ENCODE peak calls at places on chromosomes 12 and 14, in five cellular contexts. One of them, this sample, is unnamed.

GRCh38 chr14:94598816-94599655 is 13.2 kb upstream of the SERPINA3 start:
- DNase-seq in fibroblast of lung: peak
- DNase-seq in colonic mucosa: peak
- DNase-seq in lower lobe of right lung: no peak
- DNase-seq in right lobe of liver: peak
- DNase-seq in this sample: peak

GRCh38 chr12:11877869-11878780 is 192.6 kb upstream of the BCL2L14 start:
- DNase-seq in fibroblast of lung: peak
- DNase-seq in colonic mucosa: peak
- DNase-seq in lower lobe of right lung: no peak
- DNase-seq in right lobe of liver: no peak
- DNase-seq in this sample: peak

GRCh38 chr14:73452341-73453191 is 5.8 kb downstream of the NUMB start:
- DNase-seq in fibroblast of lung: peak
- DNase-seq in colonic mucosa: no peak
- DNase-seq in lower lobe of right lung: no peak
- DNase-seq in right lobe of liver: no peak
- DNase-seq in this sample: no peak

GRCh38 chr12:100566887-100567637 is 6.4 kb upstream of the GAS2L3 start:
- DNase-seq in fibroblast of lung: peak
- DNase-seq in colonic mucosa: peak
- DNase-seq in lower lobe of right lung: no peak
- DNase-seq in right lobe of liver: no peak
- DNase-seq in this sample: no peak

GRCh38 chr12:132632521-132633228 is 14.1 kb downstream of the P2RX2 start:
- DNase-seq in fibroblast of lung: no peak
- DNase-seq in colonic mucosa: no peak
- DNase-seq in lower lobe of right lung: no peak
- DNase-seq in right lobe of liver: no peak
- DNase-seq in this sample: no peak

GRCh38 chr12:117603316-117604113 is 242.1 kb upstream of the NOS1 start:
- DNase-seq in fibroblast of lung: no peak
- DNase-seq in colonic mucosa: no peak
- DNase-seq in lower lobe of right lung: no peak
- DNase-seq in right lobe of liver: no peak
- DNase-seq in this sample: no peak

GRCh38 chr12:12803186-12803585 is 10.0 kb upstream of the DDX47 start:
- DNase-seq in fibroblast of lung: peak
- DNase-seq in colonic mucosa: peak
- DNase-seq in lower lobe of right lung: peak
- DNase-seq in right lobe of liver: no peak
- DNase-seq in this sample: peak

GRCh38 chr14:65854215-65854614 is 441.7 kb downstream of the FUT8 start:
- DNase-seq in fibroblast of lung: no peak
- DNase-seq in colonic mucosa: no peak
- DNase-seq in lower lobe of right lung: no peak
- DNase-seq in right lobe of liver: no peak
- DNase-seq in this sample: no peak

GRCh38 chr12:15364221-15365170 is 42.2 kb downstream of the PTPRO start:
- DNase-seq in fibroblast of lung: peak
- DNase-seq in colonic mucosa: no peak
- DNase-seq in lower lobe of right lung: no peak
- DNase-seq in right lobe of liver: no peak
- DNase-seq in this sample: no peak

GRCh38 chr14:77467801-77468200 is 9.9 kb downstream of the AHSA1 start:
- DNase-seq in fibroblast of lung: no peak
- DNase-seq in colonic mucosa: no peak
- DNase-seq in lower lobe of right lung: no peak
- DNase-seq in right lobe of liver: no peak
- DNase-seq in this sample: no peak

GRCh38 chr12:132044661-132045412 is 95.1 kb downstream of the EP400 start:
- DNase-seq in fibroblast of lung: no peak
- DNase-seq in colonic mucosa: no peak
- DNase-seq in lower lobe of right lung: no peak
- DNase-seq in right lobe of liver: no peak
- DNase-seq in this sample: no peak

GRCh38 chr14:89618309-89618708 is 201.3 kb upstream of the FOXN3 start:
- DNase-seq in fibroblast of lung: peak
- DNase-seq in colonic mucosa: peak
- DNase-seq in lower lobe of right lung: no peak
- DNase-seq in right lobe of liver: peak
- DNase-seq in this sample: no peak

GRCh38 chr12:91492648-91493047 is 310.0 kb upstream of the DCN start:
- DNase-seq in fibroblast of lung: no peak
- DNase-seq in colonic mucosa: peak
- DNase-seq in lower lobe of right lung: no peak
- DNase-seq in right lobe of liver: no peak
- DNase-seq in this sample: no peak

GRCh38 chr12:26233620-26234019 is 38.2 kb downstream of the SSPN start:
- DNase-seq in fibroblast of lung: peak
- DNase-seq in colonic mucosa: no peak
- DNase-seq in lower lobe of right lung: no peak
- DNase-seq in right lobe of liver: no peak
- DNase-seq in this sample: no peak

GRCh38 chr12:67222302-67222701 is 46.9 kb upstream of the CAND1 start:
- DNase-seq in fibroblast of lung: no peak
- DNase-seq in colonic mucosa: no peak
- DNase-seq in lower lobe of right lung: no peak
- DNase-seq in right lobe of liver: no peak
- DNase-seq in this sample: no peak

GRCh38 chr14:59020382-59020781 is 168.1 kb upstream of the DAAM1 start:
- DNase-seq in fibroblast of lung: peak
- DNase-seq in colonic mucosa: no peak
- DNase-seq in lower lobe of right lung: no peak
- DNase-seq in right lobe of liver: no peak
- DNase-seq in this sample: no peak

GRCh38 chr14:92670967-92671366 is 77.5 kb downstream of the LGMN start:
- DNase-seq in fibroblast of lung: no peak
- DNase-seq in colonic mucosa: no peak
- DNase-seq in lower lobe of right lung: peak
- DNase-seq in right lobe of liver: no peak
- DNase-seq in this sample: no peak

GRCh38 chr14:105023144-105023543 is 2.3 kb upstream of the CDCA4 start:
- DNase-seq in fibroblast of lung: no peak
- DNase-seq in colonic mucosa: no peak
- DNase-seq in lower lobe of right lung: no peak
- DNase-seq in right lobe of liver: no peak
- DNase-seq in this sample: no peak
- H3K27ac ChIP-seq in fibroblast of lung: no peak
- H3K27ac ChIP-seq in colonic mucosa: no peak
- H3K27ac ChIP-seq in lower lobe of right lung: no peak
- H3K27ac ChIP-seq in right lobe of liver: no peak
- H3K27ac ChIP-seq in this sample: no peak

GRCh38 chr12:6336859-6337744 is 4.8 kb downstream of the TNFRSF1A start:
- DNase-seq in fibroblast of lung: no peak
- DNase-seq in colonic mucosa: no peak
- DNase-seq in lower lobe of right lung: no peak
- DNase-seq in right lobe of liver: peak
- DNase-seq in this sample: no peak

GRCh38 chr12:6340745-6341438 is 984 bp downstream of the TNFRSF1A start:
- DNase-seq in fibroblast of lung: no peak
- DNase-seq in colonic mucosa: no peak
- DNase-seq in lower lobe of right lung: no peak
- DNase-seq in right lobe of liver: peak
- DNase-seq in this sample: no peak

GRCh38 chr12:6337958-6338406 is 3.9 kb downstream of the TNFRSF1A start:
- DNase-seq in fibroblast of lung: peak
- DNase-seq in colonic mucosa: no peak
- DNase-seq in lower lobe of right lung: no peak
- DNase-seq in right lobe of liver: no peak
- DNase-seq in this sample: no peak

GRCh38 chr12:6341439-6342139 is at the start of gene TNFRSF1A:
- DNase-seq in fibroblast of lung: peak
- DNase-seq in colonic mucosa: peak
- DNase-seq in lower lobe of right lung: peak
- DNase-seq in right lobe of liver: peak
- DNase-seq in this sample: no peak

DNA sequence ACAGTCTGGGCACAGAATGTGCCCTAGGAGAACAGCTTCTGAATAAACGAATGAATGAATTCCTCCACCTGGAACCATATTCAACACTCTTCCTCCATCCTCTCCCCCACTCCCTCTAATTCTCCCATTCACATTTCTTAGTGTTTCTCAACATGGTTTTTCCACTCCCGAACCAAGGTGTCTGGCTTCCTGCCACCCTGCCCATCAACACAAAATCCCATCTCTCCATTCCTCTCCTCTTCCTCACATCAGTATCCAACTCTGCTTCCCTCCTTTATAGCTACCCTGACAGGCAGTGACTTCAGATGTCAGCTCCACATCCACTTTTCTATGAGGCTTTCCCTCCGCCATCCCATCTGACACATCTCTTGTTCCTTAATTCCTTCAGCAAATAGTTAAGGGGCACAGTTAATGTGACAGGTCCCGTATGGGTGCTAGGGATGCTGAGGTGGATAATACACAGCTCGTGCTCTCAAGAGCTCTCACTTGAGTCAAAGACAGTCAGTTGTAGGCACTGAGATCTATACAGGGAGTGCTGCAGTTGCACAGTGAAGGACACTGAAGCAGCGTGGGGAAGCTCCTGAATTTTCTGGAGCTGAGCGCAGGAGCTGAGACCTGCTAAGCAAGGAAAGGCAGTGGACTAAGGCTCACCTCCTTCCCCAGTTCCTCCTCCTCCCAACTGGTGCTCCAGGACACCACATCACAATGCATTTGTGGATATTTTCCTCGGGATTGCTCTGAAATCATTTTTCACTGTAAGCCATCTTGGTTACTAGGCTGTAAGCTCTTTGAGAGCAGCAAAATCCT is 2.7 kb downstream of the TNFRSF1A start:
- DNase-seq in fibroblast of lung: peak
- DNase-seq in colonic mucosa: no peak
- DNase-seq in lower lobe of right lung: no peak
- DNase-seq in right lobe of liver: no peak
- DNase-seq in this sample: no peak
- H3K27ac ChIP-seq in fibroblast of lung: peak
- H3K27ac ChIP-seq in colonic mucosa: peak
- H3K27ac ChIP-seq in lower lobe of right lung: peak
- H3K27ac ChIP-seq in right lobe of liver: peak
- H3K27ac ChIP-seq in this sample: peak

GRCh38 chr12:106304001-106304421 is 1.5 kb downstream of the TCP11L2 start:
- DNase-seq in fibroblast of lung: no peak
- DNase-seq in colonic mucosa: no peak
- DNase-seq in lower lobe of right lung: no peak
- DNase-seq in right lobe of liver: no peak
- DNase-seq in this sample: peak

GRCh38 chr12:106305376-106305775 is 2.8 kb downstream of the TCP11L2 start:
- DNase-seq in fibroblast of lung: no peak
- DNase-seq in colonic mucosa: no peak
- DNase-seq in lower lobe of right lung: no peak
- DNase-seq in right lobe of liver: no peak
- DNase-seq in this sample: peak

GRCh38 chr12:106302401-106303201 is at the start of gene TCP11L2:
- DNase-seq in fibroblast of lung: peak
- DNase-seq in colonic mucosa: peak
- DNase-seq in lower lobe of right lung: peak
- DNase-seq in right lobe of liver: peak
- DNase-seq in this sample: peak

GRCh38 chr12:106303202-106303820 is 778 bp downstream of the TCP11L2 start:
- DNase-seq in fibroblast of lung: peak
- DNase-seq in colonic mucosa: peak
- DNase-seq in lower lobe of right lung: peak
- DNase-seq in right lobe of liver: peak
- DNase-seq in this sample: peak

GRCh38 chr12:106304797-106305196 is 2.3 kb downstream of the TCP11L2 start:
- DNase-seq in fibroblast of lung: no peak
- DNase-seq in colonic mucosa: no peak
- DNase-seq in lower lobe of right lung: no peak
- DNase-seq in right lobe of liver: no peak
- DNase-seq in this sample: no peak
- H3K27ac ChIP-seq in fibroblast of lung: no peak
- H3K27ac ChIP-seq in colonic mucosa: no peak
- H3K27ac ChIP-seq in lower lobe of right lung: no peak
- H3K27ac ChIP-seq in right lobe of liver: no peak
- H3K27ac ChIP-seq in this sample: peak

DNA sequence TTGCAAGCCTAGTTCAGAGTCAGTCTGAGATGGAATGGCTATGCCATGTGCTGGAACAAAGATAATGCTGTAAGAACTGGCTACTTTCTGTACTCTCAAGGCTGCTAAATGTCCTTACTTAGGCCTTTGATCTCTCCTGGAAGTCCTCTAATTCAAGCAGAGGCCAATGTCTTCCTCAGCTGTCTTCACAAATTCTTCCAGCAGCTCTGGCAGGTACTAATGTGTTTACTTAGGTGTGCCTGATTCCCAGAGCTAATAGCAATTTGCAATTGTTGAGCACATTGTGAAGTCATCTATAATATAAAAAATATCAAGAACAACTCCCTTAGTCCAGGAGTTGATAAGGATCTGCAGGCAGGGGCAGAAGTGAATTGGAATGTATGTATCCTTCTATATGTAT is 3.8 kb upstream of the MYF5 start:
- DNase-seq in fibroblast of lung: no peak
- DNase-seq in colonic mucosa: no peak
- DNase-seq in lower lobe of right lung: no peak
- DNase-seq in right lobe of liver: no peak
- DNase-seq in this sample: no peak
- H3K27ac ChIP-seq in fibroblast of lung: no peak
- H3K27ac ChIP-seq in colonic mucosa: no peak
- H3K27ac ChIP-seq in lower lobe of right lung: no peak
- H3K27ac ChIP-seq in right lobe of liver: no peak
- H3K27ac ChIP-seq in this sample: no peak

GRCh38 chr12:25197608-25198007 is 2.6 kb downstream of the ETFRF1 start:
- DNase-seq in fibroblast of lung: no peak
- DNase-seq in colonic mucosa: no peak
- DNase-seq in lower lobe of right lung: no peak
- DNase-seq in right lobe of liver: no peak
- DNase-seq in this sample: no peak

GRCh38 chr12:25194722-25195055 is 271 bp downstream of the DNAI7 start:
- DNase-seq in fibroblast of lung: no peak
- DNase-seq in colonic mucosa: no peak
- DNase-seq in lower lobe of right lung: no peak
- DNase-seq in right lobe of liver: no peak
- DNase-seq in this sample: no peak

GRCh38 chr12:25194211-25194610 is 749 bp downstream of the DNAI7 start:
- DNase-seq in fibroblast of lung: no peak
- DNase-seq in colonic mucosa: no peak
- DNase-seq in lower lobe of right lung: no peak
- DNase-seq in right lobe of liver: no peak
- DNase-seq in this sample: no peak

GRCh38 chr12:25200703-25201102 is 5.7 kb downstream of the ETFRF1 start:
- DNase-seq in fibroblast of lung: peak
- DNase-seq in colonic mucosa: no peak
- DNase-seq in lower lobe of right lung: no peak
- DNase-seq in right lobe of liver: no peak
- DNase-seq in this sample: no peak

GRCh38 chr12:25195056-25195971 is at the start of the genes DNAI7 and ETFRF1:
- DNase-seq in fibroblast of lung: peak
- DNase-seq in colonic mucosa: peak
- DNase-seq in lower lobe of right lung: peak
- DNase-seq in right lobe of liver: peak
- DNase-seq in this sample: peak
- H3K27ac ChIP-seq in fibroblast of lung: peak
- H3K27ac ChIP-seq in colonic mucosa: peak
- H3K27ac ChIP-seq in lower lobe of right lung: peak
- H3K27ac ChIP-seq in right lobe of liver: peak
- H3K27ac ChIP-seq in this sample: peak

This sample was measured in caudate nucleus.